ENCODE peak calls at places on chromosomes 16 and 17, in ten cellular contexts. L, Z, D, B, Y, V, T, X, C and W are unnamed samples.

GRCh38 chr16:89043636-89044393 is 49.8 kb upstream of the ACSF3 start:
- DNase-seq in L (no peak), Z (peak; percentile 34), D (no peak), B (no peak), Y (peak; percentile 40), V (no peak), T (no peak), X (no peak), C (no peak), W (no peak)

GRCh38 chr16:72362476-72362875 is 190.5 kb upstream of the PMFBP1 start:
- DNase-seq in L (no peak), Z (no peak), D (no peak), B (no peak), Y (no peak), V (no peak), T (no peak), X (no peak), C (no peak), W (no peak)

GRCh38 chr17:77465358-77466041 is 324.7 kb downstream of the SEC14L1 start:
- DNase-seq in L (peak; percentile 66), Z (peak; percentile 82), D (peak; percentile 53), B (peak; percentile 74), Y (peak; percentile 82), V (peak; percentile 88), T (peak; percentile 62), X (no peak), C (no peak), W (no peak)

GRCh38 chr16:28187595-28188004 is 24.2 kb downstream of the XPO6 start:
- DNase-seq in L (no peak), Z (no peak), D (no peak), B (no peak), Y (no peak), V (no peak), T (no peak), X (no peak), C (no peak), W (no peak)

GRCh38 chr17:5468075-5468473 is 708 bp downstream of the DHX33 start:
- DNase-seq in L (peak; percentile 14), Z (no peak), D (peak; percentile 3), B (no peak), Y (no peak), V (no peak), T (no peak), X (no peak), C (no peak), W (no peak)

GRCh38 chr17:63881935-63882601 is at the start of gene GH2:
- DNase-seq in L (peak; percentile 82), Z (no peak), D (peak; percentile 45), B (peak; percentile 58), Y (no peak), V (peak; percentile 53), T (peak; percentile 55), X (no peak), C (peak; percentile 48), W (peak; percentile 69)

GRCh38 chr17:57486978-57487377 is 230.7 kb downstream of the MSI2 start:
- DNase-seq in L (no peak), Z (no peak), D (no peak), B (no peak), Y (no peak), V (no peak), T (no peak), X (no peak), C (no peak), W (no peak)

GRCh38 chr17:14125518-14126125 is 56.3 kb downstream of the COX10 start:
- DNase-seq in L (no peak), Z (no peak), D (no peak), B (no peak), Y (no peak), V (no peak), T (no peak), X (no peak), C (no peak), W (no peak)

GRCh38 chr16:2925951-2926659 is 14.4 kb downstream of the FLYWCH1 start:
- DNase-seq in L (no peak), Z (no peak), D (no peak), B (no peak), Y (no peak), V (no peak), T (no peak), X (no peak), C (no peak), W (no peak)

GRCh38 chr17:41917957-41918391 is 777 bp downstream of the ACLY start:
- DNase-seq in L (peak; percentile 52), Z (peak; percentile 83), D (peak; percentile 66), B (peak; percentile 54), Y (peak; percentile 82), V (peak; percentile 26), T (peak; percentile 64), X (peak; percentile 52), C (no peak), W (peak; percentile 70)

GRCh38 chr16:67445126-67445426 is 14.2 kb downstream of the HSD11B2 start:
- DNase-seq in L (no peak), Z (no peak), D (no peak), B (no peak), Y (no peak), V (no peak), T (no peak), X (no peak), C (no peak), W (no peak)

GRCh38 chr16:67445441-67445912 is 14.6 kb downstream of the HSD11B2 start:
- DNase-seq in L (no peak), Z (no peak), D (no peak), B (no peak), Y (no peak), V (no peak), T (no peak), X (peak; percentile 80), C (no peak), W (peak; percentile 47)

GRCh38 chr16:67445913-67446907 is 15.3 kb downstream of the HSD11B2 start:
- DNase-seq in L (no peak), Z (peak; percentile 80), D (no peak), B (no peak), Y (no peak), V (no peak), T (peak; percentile 61), X (peak; percentile 74), C (no peak), W (peak; percentile 79)

GRCh38 chr16:67443299-67443698 is 12.4 kb downstream of the HSD11B2 start:
- DNase-seq in L (no peak), Z (no peak), D (no peak), B (no peak), Y (no peak), V (no peak), T (no peak), X (peak; percentile 94), C (no peak), W (no peak)

DNA sequence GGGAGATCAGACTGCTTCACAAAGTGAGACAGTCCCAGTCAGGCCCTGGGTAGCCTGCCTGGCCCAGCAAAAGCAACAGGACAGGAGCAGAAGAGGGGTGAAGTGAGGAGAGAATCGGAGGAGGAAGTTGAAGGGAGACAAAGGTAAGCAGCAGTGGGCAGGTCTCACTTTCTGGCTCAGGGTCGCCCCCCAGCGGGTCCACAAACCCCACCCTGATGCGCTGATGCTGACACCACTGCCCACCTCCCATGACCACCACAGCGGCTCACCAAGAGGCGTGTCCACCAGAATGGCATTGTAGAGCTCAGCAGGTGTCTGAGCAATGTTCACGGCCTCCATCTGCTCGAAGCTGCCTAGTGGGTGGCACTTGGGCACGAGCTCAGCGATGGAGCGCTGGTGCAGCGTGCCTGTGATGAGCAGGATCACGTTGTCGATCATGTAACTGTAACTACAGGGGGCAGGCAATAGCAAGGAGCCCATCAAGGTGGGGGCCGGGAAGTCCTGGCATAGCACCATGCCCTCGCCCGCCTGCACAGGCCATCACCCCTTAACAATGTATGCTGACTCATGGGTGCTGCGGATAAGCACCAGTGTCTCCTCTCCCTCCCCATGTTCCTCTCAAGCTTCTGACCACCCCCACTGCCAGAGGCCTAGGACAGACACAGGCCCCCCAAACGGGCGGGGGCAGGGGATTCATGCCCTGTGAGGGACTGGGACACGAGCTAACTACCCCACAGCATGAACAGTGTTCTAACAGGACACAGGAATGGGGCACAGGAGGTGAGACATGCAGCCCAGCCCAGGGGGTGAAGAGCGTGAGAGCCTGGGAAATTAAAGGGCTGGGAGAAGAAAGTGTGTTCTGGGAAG is 13.6 kb downstream of the HSD11B2 start:
- DNase-seq in L (peak; percentile 63), Z (no peak), D (no peak), B (no peak), Y (no peak), V (no peak), T (no peak), X (no peak), C (no peak), W (no peak)
- H3K4me1 ChIP-seq in L (no peaks in the 10 kb centered on the region), Z (peaks cover 88% of the 10 kb centered on the region), D (peaks cover 89% of the 10 kb centered on the region), B (peaks cover 7% of the 10 kb centered on the region), Y (peaks cover 63% of the 10 kb centered on the region), V (no peaks in the 10 kb centered on the region), T (peaks cover 64% of the 10 kb centered on the region), X (peaks cover 63% of the 10 kb centered on the region), C (peaks cover 13% of the 10 kb centered on the region), W (peaks cover 73% of the 10 kb centered on the region)

GRCh38 chr16:4435668-4436067 is 10.0 kb downstream of the DNAJA3 start:
- DNase-seq in L (no peak), Z (no peak), D (no peak), B (no peak), Y (no peak), V (no peak), T (no peak), X (no peak), C (no peak), W (no peak)
- H3K4me1 ChIP-seq in L (no peaks in the 10 kb centered on the region), Z (no peaks in the 10 kb centered on the region), D (no peaks in the 10 kb centered on the region), B (no peaks in the 10 kb centered on the region), Y (no peaks in the 10 kb centered on the region), V (no peaks in the 10 kb centered on the region), T (no peaks in the 10 kb centered on the region), X (no peaks in the 10 kb centered on the region), C (no peaks in the 10 kb centered on the region), W (no peaks in the 10 kb centered on the region)

GRCh38 chr16:87836346-87836843 is 32.9 kb downstream of the SLC7A5 start:
- DNase-seq in L (no peak), Z (no peak), D (no peak), B (no peak), Y (no peak), V (no peak), T (no peak), X (no peak), C (no peak), W (no peak)
- H3K4me1 ChIP-seq in L (no peaks in the 10 kb centered on the region), Z (peaks cover 2% of the 10 kb centered on the region), D (peaks cover 9% of the 10 kb centered on the region), B (peaks cover 10% of the 10 kb centered on the region), Y (no peaks in the 10 kb centered on the region), V (no peaks in the 10 kb centered on the region), T (peaks cover 9% of the 10 kb centered on the region), X (no peaks in the 10 kb centered on the region), C (peaks cover 7% of the 10 kb centered on the region), W (no peaks in the 10 kb centered on the region)

DNA sequence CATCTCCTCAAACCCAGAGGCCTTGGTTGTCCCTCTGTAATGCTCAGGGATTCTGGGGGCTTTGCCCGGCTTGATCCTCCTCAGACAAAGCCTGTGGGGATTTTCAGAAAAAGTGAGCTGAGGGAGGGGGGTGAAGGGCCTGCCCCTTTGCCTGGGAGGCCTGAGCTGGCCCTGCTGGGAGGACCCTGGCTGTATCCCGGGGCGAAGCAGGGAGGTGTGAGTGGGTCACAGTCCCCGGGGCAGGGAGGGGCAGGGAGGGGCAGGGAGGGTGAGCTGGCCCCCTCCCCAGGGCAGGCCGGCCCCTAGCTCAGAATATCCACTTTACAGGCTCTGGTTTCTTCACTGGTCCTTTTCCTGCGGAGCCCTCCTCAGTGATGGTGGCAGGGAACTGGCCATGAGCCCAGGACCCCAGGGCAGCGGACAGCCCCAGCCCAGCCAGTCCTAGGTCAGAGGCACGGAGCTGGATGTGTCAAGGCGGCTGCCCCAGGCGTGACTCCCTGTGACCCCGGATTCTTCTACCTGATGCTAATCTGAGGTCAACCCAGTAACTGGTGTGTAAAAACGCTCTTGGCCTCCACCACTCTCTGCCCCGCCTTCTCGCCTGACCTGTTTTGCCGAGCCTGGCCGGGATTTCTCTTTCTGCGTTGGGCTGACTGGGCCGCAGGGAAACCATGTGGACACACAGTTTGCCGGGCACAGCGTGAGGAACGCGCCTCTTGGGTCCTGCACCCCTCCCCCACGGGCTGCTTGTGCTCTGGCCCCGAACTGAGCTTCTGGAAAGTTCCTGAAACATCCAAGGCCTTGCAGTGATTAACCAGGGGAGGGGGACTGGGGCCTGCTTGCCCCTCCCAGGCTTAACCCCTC is 5.8 kb upstream of the FASN start:
- DNase-seq in L (peak; percentile 76), Z (peak; percentile 76), D (peak; percentile 95), B (peak; percentile 90), Y (peak; percentile 89), V (no peak), T (peak; percentile 89), X (peak; percentile 69), C (peak; percentile 83), W (peak; percentile 83)
- H3K4me1 ChIP-seq in L (peaks cover 51% of the 10 kb centered on the region), Z (peaks cover 48% of the 10 kb centered on the region), D (peaks cover 45% of the 10 kb centered on the region), B (peaks cover 62% of the 10 kb centered on the region), Y (peaks cover 55% of the 10 kb centered on the region), V (peaks cover 25% of the 10 kb centered on the region), T (peaks cover 77% of the 10 kb centered on the region), X (peaks cover 13% of the 10 kb centered on the region), C (peaks cover 44% of the 10 kb centered on the region), W (peaks cover 77% of the 10 kb centered on the region)